ENCODE peak calls at places on chromosomes 12 and 14, in nine cellular contexts. Y is HCT116, E is GM20000, L is astrocyte, K is epithelial cell of esophagus, X is uterus, R is PC-3, C is astrocyte of the spinal cord, N is omental fat pad. V is an unnamed sample.

GRCh38 chr14:52013984-52014600 is 24.7 kb downstream of the RTRAF start:
- DNase-seq in Y (no peak), E (no peak), L (no peak), K (no peak), X (no peak), R (peak), C (no peak), N (no peak), V (no peak)

GRCh38 chr12:27973487-27973890 is 956 bp upstream of the PTHLH start:
- DNase-seq in Y (no peak), E (no peak), L (no peak), K (peak), X (no peak), R (peak), C (no peak), N (no peak), V (no peak)

GRCh38 chr12:69834147-69834546 is 9.1 kb downstream of the MYRFL start:
- DNase-seq in Y (no peak), E (no peak), L (no peak), K (no peak), X (no peak), R (no peak), C (no peak), N (no peak), V (no peak)

GRCh38 chr14:73232984-73233383 is 4.3 kb upstream of the PAPLN start:
- DNase-seq in Y (no peak), E (no peak), L (no peak), K (no peak), X (peak), R (no peak), C (no peak), N (no peak), V (no peak)

GRCh38 chr14:95394297-95394891 is 74.7 kb upstream of the CLMN start:
- DNase-seq in Y (no peak), E (no peak), L (no peak), K (no peak), X (no peak), R (no peak), C (no peak), N (no peak), V (no peak)

GRCh38 chr12:128091101-128091795 is 175.7 kb upstream of the TMEM132C start:
- DNase-seq in Y (no peak), E (no peak), L (no peak), K (no peak), X (no peak), R (no peak), C (no peak), N (no peak), V (no peak)

GRCh38 chr12:68140576-68140975 is 19.0 kb downstream of the IFNG start:
- DNase-seq in Y (no peak), E (no peak), L (no peak), K (no peak), X (no peak), R (no peak), C (no peak), N (no peak), V (no peak)

GRCh38 chr14:89625208-89625987 is 208.4 kb upstream of the FOXN3 start:
- DNase-seq in Y (no peak), E (no peak), L (peak), K (no peak), X (no peak), R (no peak), C (peak), N (no peak), V (no peak)

GRCh38 chr14:43647302-43647701 is 859.8 kb downstream of the FSCB start:
- DNase-seq in Y (no peak), E (no peak), L (no peak), K (no peak), X (no peak), R (peak), C (no peak), N (no peak), V (no peak)

GRCh38 chr14:33914676-33915516 is 36.0 kb downstream of the EGLN3 start:
- DNase-seq in Y (peak), E (no peak), L (peak), K (peak), X (peak), R (peak), C (peak), N (no peak), V (no peak)

GRCh38 chr14:53355581-53356112 is 202.5 kb upstream of the DDHD1 start:
- DNase-seq in Y (peak), E (no peak), L (peak), K (peak), X (peak), R (peak), C (peak), N (no peak), V (no peak)

GRCh38 chr12:49982246-49983229 is 9.8 kb downstream of the AQP6 start:
- DNase-seq in Y (no peak), E (no peak), L (no peak), K (no peak), X (no peak), R (no peak), C (no peak), N (no peak), V (no peak)

GRCh38 chr12:49984960-49985359 is 12.2 kb downstream of the AQP6 start:
- DNase-seq in Y (no peak), E (no peak), L (no peak), K (no peak), X (no peak), R (no peak), C (no peak), N (no peak), V (no peak)

GRCh38 chr12:49984476-49984890 is 11.7 kb downstream of the AQP6 start:
- DNase-seq in Y (no peak), E (no peak), L (no peak), K (no peak), X (no peak), R (no peak), C (no peak), N (no peak), V (no peak)

GRCh38 chr12:49985981-49986380 is 13.2 kb downstream of the AQP6 start:
- DNase-seq in Y (no peak), E (no peak), L (peak), K (peak), X (no peak), R (no peak), C (peak), N (no peak), V (no peak)

DNA sequence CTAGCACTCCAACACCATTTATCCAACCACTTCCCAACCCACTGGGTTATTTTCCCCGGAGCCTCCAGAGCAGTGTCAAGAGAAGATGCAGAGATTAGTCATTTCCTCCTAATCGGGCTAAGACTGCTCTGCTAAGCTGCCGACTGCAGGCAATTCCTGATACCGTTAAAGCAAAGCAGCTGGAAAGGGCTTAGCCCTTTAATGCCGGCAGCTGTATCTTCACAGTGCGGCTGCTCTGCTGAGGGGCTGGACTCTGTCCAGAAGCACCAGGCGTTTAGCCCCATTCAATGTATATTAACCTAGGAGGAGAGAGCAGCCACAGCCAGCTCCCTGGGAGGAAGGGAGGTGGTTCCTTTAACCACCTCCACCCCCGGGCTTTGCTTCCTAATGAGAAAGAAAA is 11.1 kb downstream of the AQP6 start:
- DNase-seq in Y (no peak), E (no peak), L (peak), K (peak), X (no peak), R (peak), C (peak), N (no peak), V (no peak)
- TF ChIP-seq CTCF in Y (no peak), E (no peak), L (no peak), K (no peak), X (no peak), R (no peak), C (peak), N (no peak), V (no peak)

DNA sequence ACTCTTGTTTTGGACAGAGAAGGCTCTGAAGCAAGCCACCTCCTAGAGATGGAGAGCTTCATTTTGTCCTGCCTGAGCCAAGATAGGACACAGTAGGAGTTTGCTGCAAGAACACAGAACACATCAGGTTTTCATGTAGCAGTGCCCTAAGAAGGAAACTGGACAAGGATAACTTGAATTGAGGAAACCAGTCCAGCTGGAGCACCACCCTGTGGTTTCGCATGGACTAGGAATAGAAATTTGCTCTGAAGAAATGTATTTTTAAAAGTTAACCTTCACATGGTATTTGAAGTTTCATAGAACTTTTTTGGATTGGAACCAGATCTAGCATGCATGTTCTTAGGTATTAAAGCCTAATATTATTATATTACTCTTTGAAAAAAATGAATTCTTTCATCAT is 68.8 kb downstream of the RERG start:
- DNase-seq in Y (no peak), E (no peak), L (no peak), K (peak), X (peak), R (peak), C (peak), N (no peak), V (no peak)
- TF ChIP-seq CTCF in Y (peak), E (no peak), L (no peak), K (peak), X (peak), R (no peak), C (peak), N (no peak), V (no peak)

DNA sequence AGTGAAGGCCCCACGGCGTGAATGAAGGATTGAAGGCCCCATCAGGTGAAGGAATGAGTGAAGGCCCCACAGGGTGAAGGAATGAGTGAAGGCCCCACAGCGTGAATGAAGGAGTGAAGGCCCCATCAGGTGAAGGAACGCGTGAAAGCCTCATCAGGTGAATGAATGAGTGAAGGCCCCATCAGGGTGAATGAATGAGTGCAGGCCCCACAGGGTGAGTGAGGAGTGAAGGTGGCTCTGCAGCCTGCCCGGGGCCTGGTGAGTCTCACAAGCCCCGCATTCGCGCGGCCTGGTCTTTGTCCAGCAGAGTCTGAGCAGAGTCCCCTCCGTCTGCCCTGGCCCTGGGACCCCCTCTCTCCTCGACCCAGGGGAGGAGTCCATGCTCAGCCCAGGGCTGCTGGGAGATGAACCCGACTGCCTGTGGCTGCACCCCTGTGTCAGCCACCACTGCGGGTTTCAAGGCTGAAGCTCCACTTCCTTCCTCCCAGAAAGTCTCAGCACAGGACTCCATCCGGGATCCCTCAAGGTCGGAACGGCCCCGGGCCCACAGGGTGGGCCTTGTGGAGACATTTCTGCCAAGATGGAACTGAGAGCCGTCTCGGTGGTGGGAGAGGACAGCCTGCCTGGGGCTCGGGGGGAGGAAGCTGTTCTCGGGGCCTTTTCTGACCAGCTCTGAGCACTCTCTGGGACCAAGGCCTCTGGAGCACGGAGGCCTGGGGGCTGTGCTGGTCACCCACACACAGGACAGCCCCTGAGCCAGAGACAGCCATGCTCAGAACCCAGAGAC is 37.4 kb upstream of the TMEM179 start:
- DNase-seq in Y (no peak), E (no peak), L (no peak), K (no peak), X (no peak), R (no peak), C (no peak), N (no peak), V (no peak)
- TF ChIP-seq CTCF in Y (no peak), E (no peak), L (no peak), K (no peak), X (no peak), R (no peak), C (no peak), N (no peak), V (no peak)

GRCh38 chr14:90785474-90785873 is 30.8 kb downstream of the TTC7B start:
- DNase-seq in Y (peak), E (no peak), L (no peak), K (no peak), X (peak), R (peak), C (peak), N (no peak), V (no peak)
- TF ChIP-seq CTCF in Y (peak), E (no peak), L (no peak), K (no peak), X (no peak), R (peak), C (peak), N (no peak), V (peak)

DNA sequence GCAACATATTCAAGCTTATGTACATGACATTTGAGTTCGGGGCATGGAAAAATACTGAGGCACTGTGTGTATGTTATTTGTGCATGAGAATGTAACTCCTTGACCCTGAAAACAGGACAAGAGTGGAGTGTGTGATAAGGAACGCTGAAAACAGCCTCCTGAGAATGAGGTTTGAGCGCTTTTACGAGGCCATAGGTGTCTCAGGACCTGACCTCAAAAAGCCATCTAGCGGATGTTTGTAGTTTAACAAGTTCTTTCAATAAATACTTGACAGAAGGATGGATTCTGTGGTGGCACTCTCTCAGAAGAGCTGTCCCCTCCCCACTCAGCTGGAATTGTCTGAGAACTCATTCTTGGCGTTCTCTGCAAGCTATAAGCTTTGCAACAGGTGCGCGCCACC is 350.5 kb upstream of the TMTC1 start:
- DNase-seq in Y (peak), E (no peak), L (no peak), K (peak), X (no peak), R (peak), C (no peak), N (no peak), V (no peak)
- TF ChIP-seq CTCF in Y (peak), E (no peak), L (no peak), K (no peak), X (no peak), R (peak), C (no peak), N (no peak), V (peak)

DNA sequence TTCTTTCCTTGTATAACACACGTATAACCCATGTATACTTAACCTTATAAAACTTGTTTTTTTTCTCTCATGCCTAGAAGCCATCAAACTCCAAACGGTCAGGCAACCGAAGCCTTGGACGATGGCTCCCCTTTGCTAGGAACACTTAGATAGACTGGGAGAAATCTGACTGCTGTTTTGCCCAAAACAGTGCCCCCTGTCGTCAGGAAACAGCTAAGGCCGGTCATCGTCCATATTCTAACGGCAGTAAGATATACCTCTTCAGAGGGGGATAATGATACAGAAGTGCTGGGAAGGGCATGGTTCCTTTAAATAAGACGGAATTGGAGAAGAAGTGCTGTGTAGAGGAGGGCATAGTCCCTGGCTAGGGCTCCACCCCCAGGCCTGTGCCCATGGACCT is 130.5 kb downstream of the SLC41A2 start:
- DNase-seq in Y (no peak), E (no peak), L (no peak), K (no peak), X (no peak), R (peak), C (no peak), N (no peak), V (no peak)
- TF ChIP-seq CTCF in Y (peak), E (no peak), L (peak), K (peak), X (no peak), R (peak), C (peak), N (no peak), V (peak)

GRCh38 chr14:36657409-36658090 is 4.1 kb upstream of the PAX9 start:
- DNase-seq in Y (no peak), E (no peak), L (no peak), K (peak), X (no peak), R (peak), C (no peak), N (no peak), V (no peak)
- TF ChIP-seq CTCF in Y (no peak), E (no peak), L (no peak), K (no peak), X (no peak), R (peak), C (no peak), N (no peak), V (no peak)

GRCh38 chr12:113867258-113867657 is 98.9 kb downstream of the RBM19 start:
- DNase-seq in Y (no peak), E (no peak), L (no peak), K (peak), X (no peak), R (peak), C (no peak), N (no peak), V (no peak)
- TF ChIP-seq CTCF in Y (peak), E (no peak), L (peak), K (peak), X (no peak), R (peak), C (peak), N (no peak), V (no peak)

V was measured in GM12864.